ENCODE peak calls at places on chromosomes 1 and 21, in five cellular contexts. F is foreskin keratinocyte, B is fibroblast of the conjunctiva, E is sigmoid colon, Q is HTR-8/SVneo. S is an unnamed sample.

GRCh38 chr1:245585252-245585959 is 430.6 kb downstream of the KIF26B start:
- DNase-seq in F (peak; percentile 69), B (peak; percentile 8), E (no peak), Q (peak; percentile 26), S (no peak)

GRCh38 chr1:17244826-17245740 is 3.8 kb upstream of the PADI3 start:
- DNase-seq in F (no peak), B (no peak), E (no peak), Q (peak; percentile 66), S (no peak)

GRCh38 chr1:246803373-246803772 is 79.2 kb downstream of the SCCPDH start:
- DNase-seq in F (no peak), B (no peak), E (no peak), Q (no peak), S (no peak)

GRCh38 chr1:916173-917075 is 7.3 kb upstream of the SAMD11 start:
- DNase-seq in F (no peak), B (no peak), E (peak; percentile 60), Q (no peak), S (no peak)

GRCh38 chr1:116836099-116836498 is 73.6 kb upstream of the PTGFRN start:
- DNase-seq in F (no peak), B (no peak), E (no peak), Q (no peak), S (no peak)

GRCh38 chr1:53583021-53583902 is 124.1 kb downstream of the DMRTB1 start:
- DNase-seq in F (no peak), B (peak; percentile 48), E (peak; percentile 34), Q (no peak), S (peak; percentile 39)

GRCh38 chr1:44620072-44620471 is 54.2 kb downstream of the TMEM53 start:
- DNase-seq in F (no peak), B (no peak), E (no peak), Q (no peak), S (no peak)

GRCh38 chr1:157137051-157137772 is 983 bp downstream of the ETV3 start:
- DNase-seq in F (no peak), B (no peak), E (no peak), Q (no peak), S (no peak)

GRCh38 chr1:60573121-60573520 is 499.6 kb upstream of the C1orf87 start:
- DNase-seq in F (peak; percentile 48), B (peak; percentile 24), E (no peak), Q (no peak), S (no peak)

GRCh38 chr1:86872086-86872485 is 41.8 kb downstream of the SELENOF start:
- DNase-seq in F (no peak), B (no peak), E (no peak), Q (no peak), S (no peak)

GRCh38 chr1:114232691-114233090 is 79.0 kb upstream of the SYT6 start:
- DNase-seq in F (no peak), B (no peak), E (no peak), Q (no peak), S (no peak)

GRCh38 chr21:17612565-17613241 is at the start of gene BTG3:
- DNase-seq in F (no peak), B (peak; percentile 48), E (peak; percentile 90), Q (peak; percentile 77), S (peak; percentile 27)

GRCh38 chr1:152125834-152126443 is 10.7 kb upstream of the TCHH start:
- DNase-seq in F (no peak), B (no peak), E (no peak), Q (no peak), S (no peak)

GRCh38 chr1:207925210-207925609 is 14.3 kb upstream of the CD34 start:
- DNase-seq in F (no peak), B (no peak), E (peak; percentile 78), Q (no peak), S (no peak)

GRCh38 chr1:77605246-77606026 is 77.0 kb downstream of the ZZZ3 start:
- DNase-seq in F (peak; percentile 19), B (peak; percentile 35), E (peak; percentile 77), Q (no peak), S (peak; percentile 22)

GRCh38 chr1:36520771-36521420 is 38.2 kb upstream of the CSF3R start:
- DNase-seq in F (no peak), B (no peak), E (peak; percentile 27), Q (no peak), S (no peak)

GRCh38 chr1:61807606-61808005 is 65.3 kb downstream of the PATJ start:
- DNase-seq in F (no peak), B (peak; percentile 39), E (no peak), Q (no peak), S (peak; percentile 20)

GRCh38 chr1:76759950-76760349 is 107.3 kb upstream of the ST6GALNAC5 start:
- DNase-seq in F (peak; percentile 3), B (peak; percentile 13), E (no peak), Q (no peak), S (no peak)